ENCODE peak calls at places on chromosomes 1 and 21, in eight cellular contexts. U is IMR-90; T is naive thymus-derived CD4-positive, alpha-beta T cell; Z is hepatocyte; N is left ventricle myocardium inferior; F is mammary epithelial cell; S is cardiac muscle cell; M is esophagus muscularis mucosa. G is an unnamed sample. For H3K27me3, H3K9me3 and H3K4me1, the result is how much of the 10 kb centered on the place peaks cover.

GRCh38 chr1:209761021-209761635 is 5.3 kb downstream of the TRAF3IP3 start:
- DNase-seq in N (no peak), Z (no peak), M (no peak), F (peak), S (no peak), T (no peak), U (no peak), G (peak)

GRCh38 chr21:28793043-28793442 is 199.6 kb downstream of the LTN1 start:
- DNase-seq in M (no peak), N (no peak), F (no peak), U (peak), S (peak), Z (peak), T (no peak), G (peak)

GRCh38 chr1:245575710-245576109 is 420.9 kb downstream of the KIF26B start:
- DNase-seq in F (no peak), S (no peak), M (no peak), Z (no peak), T (no peak), U (peak), N (no peak), G (peak)

GRCh38 chr1:223233410-223234163 is 90.5 kb upstream of the TLR5 start:
- DNase-seq in F (peak), M (no peak), U (peak), N (no peak), S (peak), Z (peak), T (no peak), G (peak)

GRCh38 chr1:113488576-113489177 is 98.4 kb downstream of the MAGI3 start:
- DNase-seq in N (no peak), S (no peak), T (no peak), M (no peak), F (peak), U (no peak), Z (no peak), G (no peak)

GRCh38 chr1:236465959-236466303 is 57.9 kb upstream of the LGALS8 start:
- DNase-seq in S (no peak), Z (no peak), N (no peak), T (no peak), M (no peak), U (no peak), F (peak), G (no peak)

GRCh38 chr1:225863167-225863566 is 19.0 kb downstream of the TMEM63A start:
- DNase-seq in S (no peak), F (no peak), U (peak), Z (no peak), M (no peak), N (no peak), T (no peak), G (no peak)

GRCh38 chr21:25896657-25897056 is 161.9 kb downstream of the GABPA start:
- DNase-seq in U (no peak), N (no peak), T (no peak), M (no peak), F (no peak), S (no peak), Z (no peak), G (no peak)

GRCh38 chr1:203870256-203870655 is 8.9 kb downstream of the SNRPE start:
- DNase-seq in Z (no peak), N (no peak), T (no peak), M (no peak), F (no peak), S (no peak), U (peak), G (peak)

GRCh38 chr21:45309069-45309521 is 21.4 kb upstream of the POFUT2 start:
- DNase-seq in U (peak), T (peak), M (no peak), F (no peak), S (peak), N (peak), Z (peak), G (peak)

GRCh38 chr21:42499430-42500106 is 3.5 kb upstream of the RSPH1 start:
- DNase-seq in F (no peak), Z (no peak), S (peak), U (no peak), N (no peak), M (no peak), T (no peak), G (no peak)

GRCh38 chr1:41357451-41358151 is 3.6 kb upstream of the FOXO6 start:
- DNase-seq in N (peak), T (no peak), Z (no peak), S (peak), U (no peak), M (no peak), F (peak), G (no peak)

GRCh38 chr21:43703068-43703880 is 15.7 kb upstream of the PDXK start:
- DNase-seq in N (peak), U (peak), T (no peak), Z (peak), S (peak), M (no peak), F (no peak), G (peak)

GRCh38 chr1:222529916-222530315 is 18.0 kb downstream of the HHIPL2 start:
- DNase-seq in M (no peak), F (no peak), N (no peak), T (no peak), S (no peak), Z (no peak), U (no peak), G (no peak)

GRCh38 chr1:236502579-236502971 is 21.2 kb upstream of the LGALS8 start:
- DNase-seq in N (no peak), Z (peak), T (no peak), S (no peak), M (no peak), F (peak), U (peak), G (peak)

GRCh38 chr1:206698011-206698410 is 13.3 kb downstream of the MAPKAPK2 start:
- DNase-seq in F (no peak), U (no peak), T (no peak), N (no peak), M (no peak), S (no peak), Z (no peak), G (no peak)

GRCh38 chr21:31886896-31887595 is 14.2 kb downstream of the HUNK start:
- DNase-seq in M (no peak), U (no peak), T (no peak), F (no peak), N (no peak), S (no peak), Z (no peak), G (peak)

GRCh38 chr1:153677718-153678518 is 570 bp upstream of the NPR1 start:
- DNase-seq in N (peak), U (peak), Z (peak), F (peak), S (peak), M (no peak), T (peak), G (peak)
- H3K27me3 ChIP-seq in N (under half), U (under half), Z (under half), F (under half), S (under half), M (under half), T (under half), G (under half)

GRCh38 chr1:173758980-173759379 is 44.2 kb downstream of the KLHL20 start:
- DNase-seq in Z (no peak), U (no peak), M (no peak), N (no peak), T (no peak), F (peak), S (no peak), G (no peak)
- H3K9me3 ChIP-seq in Z (under half), U (under half), M (under half), N (under half), T (under half), F (under half), S (under half), G (under half)

GRCh38 chr1:21912038-21912758 is 24.9 kb downstream of the HSPG2 start:
- DNase-seq in F (no peak), M (no peak), U (no peak), Z (no peak), T (no peak), S (no peak), N (no peak), G (no peak)
- H3K4me1 ChIP-seq in F (under half), M (half or more), U (under half), Z (under half), T (under half), S (half or more), N (half or more), G (half or more)

DNA sequence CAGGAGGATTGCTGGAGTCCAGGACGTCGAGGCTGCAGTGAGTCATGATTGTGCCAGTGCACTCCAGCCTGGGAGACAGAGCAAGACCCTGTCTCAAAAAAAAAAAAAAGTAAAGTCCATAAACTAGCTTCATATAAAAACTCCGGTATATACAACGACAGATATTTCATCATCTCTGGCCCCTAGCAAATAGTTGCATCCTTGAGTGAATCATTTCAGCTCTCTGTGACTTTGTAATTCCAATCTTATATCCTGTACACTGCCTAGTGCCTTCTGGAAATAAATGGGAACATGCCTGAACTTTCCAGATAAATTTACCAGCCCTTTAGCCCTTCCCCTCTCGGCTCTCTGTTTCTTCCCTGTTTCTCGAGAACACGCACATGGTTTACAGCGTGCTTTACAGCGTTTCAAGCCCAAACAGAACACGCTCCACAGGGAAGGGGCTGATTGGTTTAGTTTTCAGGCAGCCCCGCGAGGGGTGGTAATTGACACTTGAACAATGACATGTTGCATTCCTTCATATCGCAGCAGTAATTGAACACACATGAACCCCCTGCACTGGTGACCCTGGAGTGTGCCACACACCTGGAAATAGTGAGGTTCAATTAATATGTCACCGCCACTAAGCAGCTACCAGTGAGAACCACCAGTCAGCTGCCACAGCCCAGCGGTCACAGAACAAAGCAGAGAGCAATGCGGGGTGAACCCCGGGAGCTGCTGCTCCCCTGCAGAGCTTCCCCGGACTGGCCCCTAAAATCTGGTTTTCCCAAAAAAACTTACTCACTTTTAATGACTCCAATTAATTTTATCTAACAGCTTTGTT is 35.7 kb upstream of the SIM2 start:
- DNase-seq in M (no peak), T (no peak), Z (no peak), S (no peak), U (peak), N (no peak), F (peak), G (peak)
- H3K27me3 ChIP-seq in M (under half), T (under half), Z (under half), S (under half), U (under half), N (half or more), F (under half), G (half or more)

GRCh38 chr1:239308701-239309333 is 77.6 kb upstream of the CHRM3 start:
- DNase-seq in U (no peak), Z (peak), F (peak), T (peak), S (peak), M (no peak), N (no peak), G (peak)

GRCh38 chr1:239311331-239311730 is 75.0 kb upstream of the CHRM3 start:
- DNase-seq in U (no peak), Z (no peak), N (no peak), S (no peak), M (no peak), T (no peak), F (no peak), G (no peak)

GRCh38 chr1:239306426-239306825 is 79.9 kb upstream of the CHRM3 start:
- DNase-seq in U (no peak), Z (no peak), N (no peak), M (no peak), T (no peak), S (no peak), F (no peak), G (no peak)

GRCh38 chr1:239303289-239303688 is 83.1 kb upstream of the CHRM3 start:
- DNase-seq in S (no peak), U (no peak), T (no peak), Z (no peak), F (no peak), M (no peak), N (no peak), G (no peak)

DNA sequence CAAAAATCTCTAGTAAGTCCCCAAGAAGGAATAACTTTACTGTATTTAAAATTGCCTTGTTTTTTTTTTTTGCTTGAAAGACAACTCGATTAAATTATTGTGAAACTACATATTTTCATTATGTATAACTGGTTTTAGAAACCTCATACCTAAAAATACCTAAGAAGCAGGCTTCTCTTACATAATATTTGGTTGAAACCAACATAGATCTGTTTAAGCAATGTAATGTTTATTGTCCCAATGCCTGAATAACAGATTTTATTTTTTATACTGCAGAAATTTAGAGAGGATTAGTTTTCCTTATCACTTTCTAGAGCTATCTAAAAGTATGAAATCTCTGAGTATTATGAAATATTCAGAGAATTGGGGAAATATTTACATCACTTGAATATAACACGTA is 78.5 kb upstream of the CHRM3 start:
- DNase-seq in N (no peak), M (no peak), Z (no peak), U (no peak), F (no peak), S (no peak), T (no peak), G (no peak)
- H3K9me3 ChIP-seq in N (under half), M (under half), Z (under half), U (under half), F (under half), S (under half), T (under half), G (under half)

DNA sequence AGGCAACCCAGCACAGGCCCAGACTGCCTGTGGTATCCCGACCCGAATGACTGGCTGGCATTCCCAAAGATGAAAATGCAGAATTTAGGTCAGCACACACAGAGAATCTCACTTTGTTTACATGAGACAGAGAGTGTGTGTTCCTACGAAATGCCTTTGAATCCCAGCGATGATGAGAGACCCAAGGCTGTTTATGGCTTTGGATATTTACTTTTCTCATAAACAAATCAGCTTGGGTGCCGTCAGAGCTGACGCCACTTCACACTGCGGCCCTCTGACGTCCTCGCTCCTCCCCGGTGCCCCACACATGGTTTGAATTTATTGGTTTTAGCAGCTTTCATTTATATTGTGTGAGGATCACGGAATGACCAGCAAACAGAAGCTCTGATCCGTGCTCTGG is 18.7 kb downstream of the TRABD2B start:
- DNase-seq in F (no peak), N (no peak), U (peak), M (no peak), T (no peak), Z (peak), S (no peak), G (peak)
- H3K4me1 ChIP-seq in F (under half), N (under half), U (under half), M (under half), T (under half), Z (under half), S (under half), G (under half)

GRCh38 chr1:30682396-30683275 is 40.7 kb downstream of the MATN1 start:
- DNase-seq in S (no peak), Z (no peak), M (no peak), U (no peak), F (no peak), T (no peak), N (no peak), G (no peak)
- H3K27me3 ChIP-seq in S (under half), Z (under half), M (under half), U (half or more), F (under half), T (under half), N (half or more), G (under half)

GRCh38 chr1:17759114-17759513 is 4.0 kb downstream of the ACTL8 start:
- DNase-seq in U (no peak), F (no peak), S (no peak), Z (no peak), M (no peak), T (no peak), N (no peak), G (no peak)

GRCh38 chr1:17757426-17757825 is 2.3 kb downstream of the ACTL8 start:
- DNase-seq in U (no peak), Z (no peak), N (no peak), M (no peak), T (no peak), S (no peak), F (no peak), G (no peak)

GRCh38 chr1:17752356-17752755 is 2.8 kb upstream of the ACTL8 start:
- DNase-seq in M (no peak), N (no peak), U (no peak), Z (no peak), S (no peak), T (no peak), F (no peak), G (no peak)

GRCh38 chr1:17755120-17755519 is at the start of gene ACTL8:
- DNase-seq in T (no peak), Z (no peak), S (no peak), N (no peak), M (no peak), U (no peak), F (no peak), G (no peak)
- H3K9me3 ChIP-seq in T (half or more), Z (under half), S (under half), N (half or more), M (under half), U (under half), F (under half), G (under half)

DNA sequence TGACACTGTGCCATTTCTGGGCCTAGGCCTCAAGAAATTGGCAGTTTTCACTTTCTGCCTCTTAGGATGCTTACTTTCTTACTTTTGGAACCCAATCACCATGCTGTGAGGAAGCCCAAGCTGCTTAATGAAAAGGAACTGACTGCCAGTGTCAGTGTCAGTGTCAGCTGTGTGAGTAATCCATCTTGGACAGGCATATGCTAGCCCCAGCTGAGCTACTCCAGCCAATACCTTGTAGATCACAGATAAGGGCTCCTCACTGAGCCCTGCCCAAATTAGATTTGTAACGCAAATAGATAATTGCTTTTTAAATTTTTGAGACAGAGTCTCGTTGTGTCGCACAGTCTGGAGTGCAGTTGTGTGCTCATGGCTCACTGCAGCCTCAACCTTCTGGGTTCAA is 59.6 kb downstream of the SELENOF start:
- DNase-seq in N (no peak), M (no peak), S (no peak), T (no peak), F (no peak), U (no peak), Z (no peak), G (no peak)
- H3K4me1 ChIP-seq in N (under half), M (under half), S (under half), T (under half), F (under half), U (under half), Z (under half), G (under half)

GRCh38 chr1:10808441-10808840 is 12.0 kb upstream of the CASZ1 start:
- DNase-seq in U (no peak), M (no peak), N (no peak), F (no peak), S (no peak), Z (no peak), T (no peak), G (no peak)
- H3K27me3 ChIP-seq in U (half or more), M (under half), N (half or more), F (under half), S (under half), Z (under half), T (under half), G (half or more)